ENCODE peak calls at places on chromosomes 4 and X, in five cellular contexts. Z is suprapubic skin, Q is HL-60, G is stomach, N is GM23338. Y is an unnamed sample.

GRCh38 chr4:72094054-72094780 is 62.4 kb downstream of the NPFFR2 start:
- DNase-seq in Z (no peak), Q (no peak), G (no peak), N (no peak), Y (no peak)

GRCh38 chr4:102789317-102789717 is 28.5 kb upstream of the MANBA start:
- DNase-seq in Z (no peak), Q (no peak), G (no peak), N (no peak), Y (no peak)

GRCh38 chr4:88006956-88007303 is 505 bp upstream of the PKD2 start:
- DNase-seq in Z (no peak), Q (no peak), G (no peak), N (peak), Y (no peak)

GRCh38 chr4:176298664-176299063 is 21.1 kb upstream of the SPCS3 start:
- DNase-seq in Z (no peak), Q (no peak), G (no peak), N (no peak), Y (no peak)

GRCh38 chr4:185566972-185567749 is 31.9 kb upstream of the PDLIM3 start:
- DNase-seq in Z (no peak), Q (no peak), G (no peak), N (no peak), Y (no peak)

GRCh38 chrX:153744210-153745066 is 19.6 kb upstream of the PLXNB3 start:
- DNase-seq in Z (no peak), Q (no peak), G (no peak), N (peak), Y (no peak)

GRCh38 chrX:45714864-45715263 is 514.2 kb upstream of the DIPK2B start:
- DNase-seq in Z (no peak), Q (no peak), G (no peak), N (no peak), Y (no peak)

GRCh38 chr4:106277140-106277680 is 38.8 kb downstream of the TBCK start:
- DNase-seq in Z (no peak), Q (no peak), G (no peak), N (no peak), Y (no peak)

GRCh38 chr4:102299708-102300107 is 45.6 kb downstream of the SLC39A8 start:
- DNase-seq in Z (no peak), Q (no peak), G (peak), N (peak), Y (no peak)

GRCh38 chr4:168859888-168860694 is 150.0 kb downstream of the CBR4 start:
- DNase-seq in Z (no peak), Q (no peak), G (no peak), N (no peak), Y (no peak)

GRCh38 chr4:38804654-38805295 is at the start of gene TLR1:
- DNase-seq in Z (no peak), Q (peak), G (no peak), N (peak), Y (no peak)

GRCh38 chrX:65582450-65583082 is 48.0 kb upstream of the LAS1L start:
- DNase-seq in Z (no peak), Q (no peak), G (no peak), N (peak), Y (peak)

GRCh38 chrX:150566734-150567182 is 1.7 kb upstream of the MTM1 start:
- DNase-seq in Z (no peak), Q (no peak), G (no peak), N (peak), Y (no peak)

DNA sequence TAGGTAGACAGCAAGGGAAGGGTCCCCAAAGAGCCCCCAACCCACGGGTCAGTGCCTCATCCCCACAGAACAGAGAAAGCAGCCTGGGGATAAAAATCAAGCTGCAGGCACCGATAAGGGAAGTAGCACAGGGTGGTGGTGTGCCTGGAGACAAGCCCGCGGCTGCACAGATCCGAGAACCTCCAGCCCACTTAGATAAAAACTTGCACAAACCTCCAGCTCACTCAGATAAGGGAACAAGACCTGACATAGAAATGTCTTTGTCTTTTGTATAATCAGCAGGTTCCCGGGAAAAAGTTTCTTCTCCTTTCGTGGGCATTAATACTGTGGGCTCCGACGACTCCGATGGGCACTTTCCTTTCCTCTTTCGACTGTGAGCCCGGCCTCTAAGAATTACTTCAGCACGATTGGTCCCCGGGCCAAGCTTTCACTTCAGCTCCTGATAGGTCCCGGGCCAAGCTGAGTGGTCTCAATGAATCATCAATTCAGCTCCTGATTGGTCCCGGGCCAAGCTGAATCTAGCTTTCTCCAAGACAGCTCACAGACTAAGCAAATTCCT is 32.4 kb downstream of the PRDX4 start:
- DNase-seq in Z (no peak), Q (no peak), G (no peak), N (peak), Y (no peak)
- TF ChIP-seq POLR2AphosphoS5 in Z (no peak), Q (no peak), G (no peak), N (no peak), Y (no peak)

GRCh38 chrX:71909956-71910355 is 689 bp upstream of the NHSL2 start:
- DNase-seq in Z (no peak), Q (no peak), G (no peak), N (peak), Y (no peak)
- TF ChIP-seq CTCF in Z (no peak), Q (no peak), G (no peak), N (peak), Y (no peak)

DNA sequence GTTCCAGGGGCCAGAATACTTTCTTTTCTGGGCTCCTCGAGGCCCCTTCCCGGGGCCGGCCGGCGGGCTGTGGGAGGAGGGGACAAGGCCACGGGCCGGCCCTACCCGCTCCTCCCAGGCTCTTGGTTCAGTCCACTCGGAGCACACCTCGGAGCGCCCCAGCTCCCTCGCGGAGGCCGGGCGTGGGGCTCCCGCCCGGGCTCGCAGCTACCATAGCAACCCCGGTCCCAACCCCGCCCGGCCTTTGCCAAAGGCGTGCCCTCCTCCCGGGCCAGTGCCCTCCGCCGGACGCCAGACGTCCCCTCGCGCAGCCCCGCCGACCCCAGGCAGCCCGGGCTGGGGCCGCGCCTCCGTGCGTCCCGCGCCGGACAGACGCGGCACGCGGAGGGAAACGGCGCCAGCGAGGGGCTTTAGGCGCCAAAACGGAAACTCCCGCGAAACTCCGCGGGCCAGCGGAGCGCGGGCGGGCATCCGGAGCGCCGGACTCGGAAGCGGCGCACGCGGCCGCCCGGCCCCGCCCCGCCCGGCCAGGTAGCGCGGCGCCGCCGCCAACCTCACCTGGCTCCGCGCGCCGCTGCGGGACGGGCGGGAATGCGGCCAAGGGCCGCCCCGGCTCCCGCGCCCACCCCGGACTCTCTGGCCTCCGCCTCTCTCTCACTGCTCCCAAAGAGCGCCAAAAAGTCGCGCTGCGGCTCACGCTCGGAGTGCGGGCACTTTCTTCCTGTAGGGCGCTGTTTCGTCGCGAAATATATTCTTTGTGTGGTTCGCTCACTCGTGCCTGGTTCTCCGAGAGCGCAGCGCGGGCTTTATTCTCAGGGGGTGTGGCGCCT is 633 bp upstream of the MBNL3 start:
- DNase-seq in Z (no peak), Q (peak), G (peak), N (peak), Y (no peak)
- TF ChIP-seq POLR2AphosphoS5 in Z (no peak), Q (no peak), G (no peak), N (no peak), Y (peak)

DNA sequence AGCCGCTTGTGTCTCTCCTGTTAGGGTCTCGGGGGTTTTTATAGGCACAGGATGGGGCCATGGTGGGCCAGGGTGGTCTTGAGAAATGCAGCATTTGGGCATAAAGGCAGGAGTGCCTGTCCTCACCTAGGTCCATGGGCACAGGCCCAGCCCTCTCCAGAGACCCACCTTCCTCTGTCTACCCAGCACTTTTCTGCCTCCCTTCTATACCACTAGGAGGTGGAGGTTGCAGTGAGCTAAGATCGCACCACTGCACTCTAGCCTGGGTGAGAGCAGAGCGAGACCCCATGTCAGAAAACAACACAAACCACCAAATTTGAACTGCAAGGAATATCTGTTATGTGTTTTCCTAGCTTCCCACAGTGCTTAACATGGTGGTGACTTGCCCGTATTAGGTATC is 38.0 kb downstream of the MOB1B start:
- DNase-seq in Z (no peak), Q (no peak), G (no peak), N (peak), Y (no peak)
- TF ChIP-seq CTCF in Z (no peak), Q (no peak), G (no peak), N (peak), Y (no peak)

Y was measured in vagina.